ENCODE peak calls at places on chromosomes 7 and 10, in four cellular contexts. S is GM12865, I is body of pancreas, T is HL-60. Y is an unnamed sample.

GRCh38 chr7:141057788-141058187 is 16.1 kb upstream of the TMEM178B start:
- DNase-seq in T (no peak), S (no peak), I (no peak), Y (no peak)

GRCh38 chr10:77197544-77197943 is 440.1 kb downstream of the KCNMA1 start:
- DNase-seq in I (no peak), S (peak), T (no peak), Y (peak)

GRCh38 chr10:30387646-30388243 is 38.7 kb upstream of the MTPAP start:
- DNase-seq in T (no peak), S (no peak), I (no peak), Y (no peak)

GRCh38 chr7:155138204-155138603 is 68.1 kb downstream of the HTR5A start:
- DNase-seq in S (no peak), T (no peak), I (no peak), Y (no peak)

GRCh38 chr10:119198438-119198837 is 8.9 kb upstream of the GRK5 start:
- DNase-seq in S (peak), I (no peak), T (no peak), Y (no peak)

GRCh38 chr10:24822557-24822956 is 98.9 kb upstream of the ARHGAP21 start:
- DNase-seq in S (peak), T (no peak), I (no peak), Y (peak)

GRCh38 chr7:155763721-155764431 is 48.4 kb downstream of the SHH start:
- DNase-seq in S (peak), T (no peak), I (no peak), Y (no peak)

GRCh38 chr7:1400351-1400750 is 58.9 kb downstream of the MICALL2 start:
- DNase-seq in I (no peak), T (no peak), S (no peak), Y (no peak)

GRCh38 chr7:120033114-120033513 is 239.9 kb upstream of the KCND2 start:
- DNase-seq in T (no peak), S (no peak), I (no peak), Y (no peak)

GRCh38 chr7:99201027-99201426 is 6.9 kb downstream of the KPNA7 start:
- DNase-seq in T (no peak), I (no peak), S (no peak), Y (no peak)

GRCh38 chr10:119521443-119522204 is 20.9 kb downstream of the RGS10 start:
- DNase-seq in I (no peak), T (no peak), S (no peak), Y (no peak)

GRCh38 chr7:134016223-134016941 is 110.8 kb upstream of the LRGUK start:
- DNase-seq in S (peak), T (no peak), I (peak), Y (no peak)

GRCh38 chr7:134018321-134018720 is 108.8 kb upstream of the LRGUK start:
- DNase-seq in S (no peak), T (no peak), I (no peak), Y (no peak)

GRCh38 chr7:134019251-134019650 is 107.9 kb upstream of the LRGUK start:
- DNase-seq in S (no peak), I (no peak), T (no peak), Y (no peak)

GRCh38 chr7:134014935-134015334 is 112.2 kb upstream of the LRGUK start:
- DNase-seq in S (no peak), T (no peak), I (no peak), Y (no peak)

DNA sequence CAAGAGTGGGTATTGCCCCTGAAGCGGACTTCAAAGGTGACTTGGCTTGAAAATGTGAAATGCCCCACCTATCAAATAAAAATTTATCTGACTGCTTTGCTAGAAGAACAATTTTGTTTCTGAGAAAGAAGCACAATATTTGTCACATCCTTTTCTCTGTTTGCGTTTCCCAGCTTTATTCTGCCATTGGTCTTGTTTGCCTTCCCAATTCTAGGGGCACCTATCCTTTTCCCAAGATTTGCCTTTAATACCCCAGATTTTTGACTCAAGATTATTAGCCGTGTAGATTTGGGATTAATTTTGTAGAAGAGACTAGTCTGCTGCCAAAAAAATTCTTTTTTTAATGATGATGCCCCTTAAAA is 110.2 kb upstream of the LRGUK start:
- DNase-seq in S (no peak), T (no peak), I (no peak), Y (no peak)
- TF ChIP-seq CTCF in S (no peak), T (no peak), I (no peak), Y (no peak)

GRCh38 chr7:68748934-68749695 is 849.2 kb upstream of the AUTS2 start:
- DNase-seq in S (no peak), T (no peak), I (no peak), Y (no peak)
- H3K4me3 ChIP-seq in S (no peak), T (no peak), I (no peak), Y (no peak)

DNA sequence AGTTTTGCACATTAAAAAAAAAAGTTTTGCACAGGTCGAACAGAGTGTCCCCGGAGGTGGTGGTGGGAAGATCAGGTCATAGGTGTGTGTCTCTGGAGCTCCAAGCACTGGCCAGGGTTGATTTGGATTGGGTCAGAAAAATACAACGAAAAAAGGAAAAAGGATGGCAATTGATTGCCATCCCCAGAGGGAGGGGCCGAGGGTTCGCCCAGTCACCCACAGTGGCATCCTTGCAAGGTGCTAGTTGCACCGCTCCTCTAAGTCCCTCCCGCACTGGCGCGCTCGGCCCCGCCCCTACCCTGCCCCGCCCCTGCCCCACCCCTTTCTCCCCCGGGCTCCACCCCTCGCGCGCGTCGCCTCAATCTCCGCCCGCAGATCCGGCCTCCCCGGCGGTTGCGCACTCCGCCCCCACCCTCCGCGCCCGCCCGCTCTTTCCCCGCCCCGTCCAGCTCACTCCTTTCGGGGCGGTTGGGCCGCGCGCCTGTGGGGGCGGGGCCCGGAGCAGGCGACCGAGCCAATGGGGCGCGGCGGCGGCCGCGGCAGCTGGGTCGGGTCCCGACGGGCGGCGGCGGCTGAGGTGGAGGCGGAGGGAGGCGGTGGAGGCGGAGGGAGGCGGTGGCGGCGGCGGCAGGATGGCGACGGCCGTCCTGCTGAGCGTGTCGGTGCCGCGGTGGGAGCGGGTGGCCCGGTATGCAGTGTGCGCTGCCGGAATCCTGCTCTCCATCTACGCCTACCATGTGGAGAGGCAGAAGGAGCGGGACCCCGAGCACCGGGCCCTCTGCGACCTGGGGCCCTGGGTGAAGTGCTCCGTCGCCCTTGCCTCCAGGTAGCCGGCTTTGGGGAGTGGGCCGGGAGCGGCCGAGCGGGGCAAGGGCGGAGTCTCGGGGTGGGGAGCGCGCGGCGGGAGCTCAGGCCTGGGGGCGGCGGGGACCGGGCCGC is 31.5 kb upstream of the ERV3-1 start:
- DNase-seq in T (peak), I (peak), S (peak), Y (peak)
- TF ChIP-seq CTCF in T (no peak), I (no peak), S (peak), Y (peak)

GRCh38 chr7:42144253-42145002 is 92.6 kb downstream of the GLI3 start:
- DNase-seq in S (no peak), I (no peak), T (no peak), Y (no peak)
- H3K4me3 ChIP-seq in S (no peak), I (no peak), T (no peak), Y (no peak)

GRCh38 chr10:85429126-85429525 is 937.5 kb downstream of the GRID1 start:
- DNase-seq in T (no peak), I (no peak), S (no peak), Y (no peak)

GRCh38 chr10:85430991-85431390 is 935.6 kb downstream of the GRID1 start:
- DNase-seq in I (no peak), T (no peak), S (no peak), Y (no peak)

DNA sequence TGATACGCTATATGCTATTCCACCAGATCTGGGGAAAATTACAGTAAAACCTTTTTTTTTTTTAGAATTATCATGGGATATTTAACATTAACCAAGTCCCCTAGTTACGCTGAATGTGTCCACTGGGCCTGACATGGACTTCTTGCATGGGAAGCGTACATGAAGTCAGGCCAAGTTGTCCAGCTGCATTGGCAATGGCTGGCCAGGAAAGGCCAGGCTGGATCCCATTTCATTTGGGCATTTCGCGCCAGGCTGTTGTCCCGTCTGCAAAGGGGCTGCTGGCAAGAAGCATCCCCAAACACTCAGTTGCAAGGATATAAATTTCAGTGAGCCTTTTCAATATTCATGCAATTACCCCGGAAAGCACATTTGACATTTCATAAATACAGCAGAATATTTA is 933.3 kb downstream of the GRID1 start:
- DNase-seq in T (no peak), I (no peak), S (no peak), Y (no peak)
- TF ChIP-seq CTCF in T (no peak), I (no peak), S (no peak), Y (no peak)

GRCh38 chr7:103989200-103989784 is at the start of gene RELN:
- DNase-seq in T (no peak), I (no peak), S (no peak), Y (no peak)
- H3K4me3 ChIP-seq in T (no peak), I (no peak), S (peak), Y (peak)

DNA sequence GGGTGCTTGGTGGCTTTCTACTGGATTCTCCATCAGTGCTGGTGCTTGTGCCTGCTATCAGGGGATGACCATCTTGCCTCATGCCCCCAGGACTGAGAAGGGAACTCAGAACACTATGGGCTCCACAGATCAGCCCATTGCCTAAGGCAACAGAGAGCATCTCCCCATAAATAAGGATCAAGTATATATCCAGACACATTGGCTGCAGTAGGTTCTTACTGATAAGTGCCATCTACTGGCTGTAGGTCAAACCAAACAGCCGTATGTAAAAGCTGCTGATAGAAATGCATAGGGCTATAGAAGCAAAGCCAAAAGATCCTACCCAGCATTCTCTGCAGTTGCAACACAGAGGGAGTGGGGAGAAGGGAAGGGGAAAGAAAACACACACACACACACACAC is 153.7 kb downstream of the CDK14 start:
- DNase-seq in T (peak), I (no peak), S (peak), Y (no peak)
- TF ChIP-seq CTCF in T (no peak), I (peak), S (peak), Y (peak)